ENCODE peak calls at places on chromosomes 2 and 18, in four cellular contexts. B is WTC11, Y is HepG2, A is A549. O is an unnamed sample.

GRCh38 chr2:38215993-38216392 is 140.0 kb upstream of the CYP1B1 start:
- DNase-seq in B (no peak), Y (no peak), A (no peak), O (no peak)

GRCh38 chr2:163734911-163735691 is 707 bp downstream of the FIGN start:
- DNase-seq in B (no peak), Y (no peak), A (no peak), O (no peak)

GRCh38 chr2:14234911-14235310 is 397.6 kb upstream of the LRATD1 start:
- DNase-seq in B (no peak), Y (no peak), A (no peak), O (no peak)

GRCh38 chr2:26764078-26764887 is at the start of gene SLC35F6:
- DNase-seq in B (peak), Y (peak), A (peak), O (peak)

GRCh38 chr18:78925193-78925540 is 54.5 kb upstream of the SALL3 start:
- DNase-seq in B (no peak), Y (no peak), A (no peak), O (no peak)

GRCh38 chr2:71552356-71552755 is 99.0 kb downstream of the DYSF start:
- DNase-seq in B (no peak), Y (no peak), A (no peak), O (no peak)

GRCh38 chr2:30406853-30407252 is 40.2 kb upstream of the LCLAT1 start:
- DNase-seq in B (no peak), Y (no peak), A (no peak), O (no peak)

GRCh38 chr2:23584054-23584745 is 199.2 kb downstream of the KLHL29 start:
- DNase-seq in B (no peak), Y (no peak), A (no peak), O (no peak)

GRCh38 chr18:59026831-59027410 is 112.8 kb upstream of the SEC11C start:
- DNase-seq in B (no peak), Y (no peak), A (no peak), O (no peak)

DNA sequence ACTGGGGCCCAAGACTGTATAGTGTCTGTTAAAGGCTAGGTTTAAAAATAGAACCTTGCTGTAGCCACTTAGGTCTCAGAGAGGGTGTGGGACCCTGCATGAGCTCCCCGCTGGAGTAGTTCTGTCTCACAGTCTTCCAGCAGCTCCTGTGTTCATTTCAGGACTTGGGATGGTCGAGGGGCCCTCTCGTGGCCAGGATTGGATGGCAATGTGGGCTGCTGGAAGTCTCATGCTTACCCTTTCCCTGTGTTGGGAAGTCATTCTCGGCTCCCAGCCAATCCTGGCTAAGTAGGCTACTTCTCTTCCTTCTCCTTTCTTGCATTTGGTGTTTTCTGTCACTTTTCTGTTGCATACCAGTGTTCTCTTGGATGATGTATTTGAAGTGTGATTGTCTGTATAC is 284.0 kb upstream of the GCFC2 start:
- DNase-seq in B (peak), Y (peak), A (no peak), O (no peak)
- TF ChIP-seq NR3C1 in B (no peak), Y (no peak), A (no peak), O (no peak)

GRCh38 chr2:119910566-119910965 is 102.3 kb upstream of the EPB41L5 start:
- DNase-seq in B (no peak), Y (no peak), A (no peak), O (no peak)

GRCh38 chr2:119914266-119914665 is 98.6 kb upstream of the EPB41L5 start:
- DNase-seq in B (no peak), Y (no peak), A (no peak), O (no peak)
- TF ChIP-seq NR3C1 in B (no peak), Y (no peak), A (no peak), O (no peak)

GRCh38 chr2:222572761-222573174 is 83.1 kb downstream of the FARSB start:
- DNase-seq in B (no peak), Y (peak), A (no peak), O (peak)

GRCh38 chr2:222577341-222577740 is 78.6 kb downstream of the FARSB start:
- DNase-seq in B (no peak), Y (no peak), A (no peak), O (no peak)

GRCh38 chr2:222575618-222576017 is 80.3 kb downstream of the FARSB start:
- DNase-seq in B (no peak), Y (no peak), A (no peak), O (no peak)

GRCh38 chr2:222572264-222572721 is 83.6 kb downstream of the FARSB start:
- DNase-seq in B (no peak), Y (no peak), A (no peak), O (no peak)

GRCh38 chr2:222576390-222577081 is 79.4 kb downstream of the FARSB start:
- DNase-seq in B (no peak), Y (no peak), A (no peak), O (no peak)
- TF ChIP-seq NR3C1 in B (no peak), Y (no peak), A (no peak), O (no peak)

GRCh38 chr18:3921826-3922225 is 471.9 kb downstream of the TGIF1 start:
- DNase-seq in B (no peak), Y (no peak), A (no peak), O (no peak)

GRCh38 chr18:3919396-3920061 is 469.6 kb downstream of the TGIF1 start:
- DNase-seq in B (no peak), Y (no peak), A (no peak), O (no peak)

GRCh38 chr18:3924455-3924854 is 474.5 kb downstream of the TGIF1 start:
- DNase-seq in B (no peak), Y (no peak), A (no peak), O (no peak)

GRCh38 chr18:3920832-3921231 is 470.9 kb downstream of the TGIF1 start:
- DNase-seq in B (no peak), Y (no peak), A (no peak), O (no peak)

GRCh38 chr18:3923750-3924149 is 473.8 kb downstream of the TGIF1 start:
- DNase-seq in B (no peak), Y (no peak), A (no peak), O (no peak)
- TF ChIP-seq NR3C1 in B (no peak), Y (no peak), A (no peak), O (no peak)

DNA sequence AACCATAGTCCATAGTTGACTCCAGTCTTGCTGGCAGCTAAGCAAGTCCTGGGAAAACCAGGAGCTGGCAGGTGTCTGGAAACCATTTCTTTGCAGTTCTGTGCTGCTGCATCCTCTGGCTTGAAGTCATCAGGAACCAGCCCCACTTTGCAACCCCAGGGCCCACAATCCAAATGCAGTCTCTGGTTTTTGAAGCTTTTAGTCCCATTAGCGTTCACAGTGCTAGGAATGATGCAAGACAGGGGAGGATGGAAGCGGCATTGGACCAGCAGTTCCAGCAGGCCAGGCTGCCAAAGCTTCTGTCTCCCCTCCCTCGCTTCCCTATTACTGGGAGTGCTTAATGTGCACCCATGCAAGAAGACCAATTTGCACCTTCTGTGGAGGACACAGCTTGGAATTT is 106.4 kb downstream of the ZBTB7C start:
- DNase-seq in B (no peak), Y (no peak), A (no peak), O (no peak)
- TF ChIP-seq NR3C1 in B (no peak), Y (no peak), A (no peak), O (no peak)

GRCh38 chr2:85756822-85757435 is 3.1 kb downstream of the ATOH8 start:
- DNase-seq in B (no peak), Y (no peak), A (no peak), O (no peak)

GRCh38 chr2:85757860-85758259 is 4.1 kb downstream of the ATOH8 start:
- DNase-seq in B (no peak), Y (no peak), A (no peak), O (no peak)

GRCh38 chr2:85759257-85759613 is 5.4 kb downstream of the ATOH8 start:
- DNase-seq in B (no peak), Y (no peak), A (no peak), O (no peak)

GRCh38 chr2:85760371-85760770 is 6.6 kb downstream of the ATOH8 start:
- DNase-seq in B (no peak), Y (no peak), A (no peak), O (no peak)

DNA sequence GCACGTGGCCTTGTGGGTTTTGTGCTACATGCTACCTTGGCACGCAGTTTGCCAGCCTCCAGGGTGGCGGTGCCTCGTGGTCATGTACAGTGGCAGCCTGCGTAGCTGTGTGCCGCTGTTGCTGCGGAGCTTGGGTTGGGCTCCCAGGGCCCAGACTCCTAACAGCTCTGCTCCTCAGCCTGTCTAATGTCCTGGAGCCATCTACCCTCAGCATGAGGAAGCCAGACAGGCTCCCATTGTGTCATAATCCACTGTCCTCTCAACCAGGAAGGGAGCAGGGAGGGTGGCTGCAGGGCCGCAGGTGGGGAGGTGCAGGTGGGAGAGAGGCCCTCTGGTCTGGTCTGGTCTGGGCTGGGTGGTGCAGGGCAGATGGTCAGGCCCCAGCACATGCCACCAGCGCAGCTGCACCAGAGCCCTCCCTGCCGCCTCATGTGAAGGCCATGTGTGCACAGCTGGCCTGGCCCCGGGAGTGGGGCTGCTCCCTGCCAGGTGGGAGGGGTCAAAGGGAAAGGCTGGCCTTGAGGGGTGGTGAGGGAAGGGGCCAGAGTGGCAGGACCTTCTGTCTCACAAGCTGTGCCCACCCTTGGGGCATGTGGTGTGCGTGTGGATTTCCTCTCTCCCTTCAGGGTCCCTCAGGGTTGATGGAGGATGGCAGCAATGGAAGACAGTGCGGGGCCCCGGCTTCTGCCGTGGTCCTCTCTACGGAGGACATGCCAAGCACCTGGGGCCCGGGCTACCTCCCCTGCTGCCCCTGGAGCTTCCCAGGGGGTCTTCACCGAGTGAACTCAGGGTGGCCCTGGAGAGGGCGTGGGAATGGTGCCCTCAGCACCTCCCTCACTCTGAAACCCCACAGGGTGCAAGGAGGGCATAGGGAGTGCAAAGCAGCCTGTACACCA is 4.8 kb downstream of the ATOH8 start:
- DNase-seq in B (no peak), Y (peak), A (no peak), O (no peak)
- TF ChIP-seq NR3C1 in B (no peak), Y (no peak), A (no peak), O (no peak)

GRCh38 chr2:191486584-191487320 is 191.2 kb upstream of the NABP1 start:
- DNase-seq in B (no peak), Y (no peak), A (no peak), O (no peak)
- TF ChIP-seq NR3C1 in B (no peak), Y (no peak), A (no peak), O (no peak)

O was measured in K562.